ENCODE peak calls at places on chromosomes 12 and 14, in four cellular contexts. M is IMR-90, K is H1, P is mesendoderm. D is an unnamed sample.

GRCh38 chr12:100185361-100185894 is 15.2 kb upstream of the ACTR6 start:
- DNase-seq in M (no peak), K (no peak), P (no peak), D (no peak)

GRCh38 chr14:93536945-93537344 is 106.2 kb downstream of the UNC79 start:
- DNase-seq in M (no peak), K (peak), P (peak), D (no peak)

GRCh38 chr12:120225200-120225558 is 24.3 kb upstream of the RPLP0 start:
- DNase-seq in M (no peak), K (no peak), P (peak), D (no peak)

GRCh38 chr12:70485704-70486103 is 119.6 kb downstream of the KCNMB4 start:
- DNase-seq in M (no peak), K (no peak), P (no peak), D (no peak)

GRCh38 chr12:11978985-11979384 is 91.8 kb upstream of the BCL2L14 start:
- DNase-seq in M (peak), K (no peak), P (no peak), D (no peak)

GRCh38 chr14:44803239-44803905 is 158.4 kb downstream of the KLHL28 start:
- DNase-seq in M (peak), K (no peak), P (peak), D (peak)

GRCh38 chr12:119804011-119804641 is 73.0 kb downstream of the CIT start:
- DNase-seq in M (peak), K (peak), P (peak), D (peak)

GRCh38 chr14:24871302-24871701 is 178.6 kb downstream of the STXBP6 start:
- DNase-seq in M (peak), K (no peak), P (no peak), D (no peak)

GRCh38 chr14:49363926-49364751 is 222.0 kb downstream of the RPS29 start:
- DNase-seq in M (no peak), K (no peak), P (peak), D (no peak)

GRCh38 chr14:20247651-20248246 is 8.7 kb downstream of the OR11H4 start:
- DNase-seq in M (no peak), K (no peak), P (peak), D (no peak)

GRCh38 chr14:52023518-52023917 is 34.2 kb downstream of the RTRAF start:
- DNase-seq in M (peak), K (no peak), P (no peak), D (no peak)

GRCh38 chr12:124460771-124461170 is 106.6 kb downstream of the NCOR2 start:
- DNase-seq in M (no peak), K (no peak), P (no peak), D (no peak)

GRCh38 chr12:58491296-58491695 is 429.0 kb downstream of the LRIG3 start:
- DNase-seq in M (peak), K (no peak), P (no peak), D (no peak)

GRCh38 chr14:36767603-36768281 is 106.1 kb downstream of the PAX9 start:
- DNase-seq in M (no peak), K (no peak), P (peak), D (peak)

GRCh38 chr12:123540899-123541662 is 7.6 kb upstream of the RILPL1 start:
- DNase-seq in M (no peak), K (no peak), P (no peak), D (no peak)

GRCh38 chr12:86331012-86331411 is 74.8 kb upstream of the MGAT4C start:
- DNase-seq in M (no peak), K (no peak), P (no peak), D (no peak)

GRCh38 chr14:50772361-50772760 is 58.6 kb downstream of the NIN start:
- DNase-seq in M (peak), K (no peak), P (no peak), D (no peak)

GRCh38 chr12:10310926-10311705 is 3.4 kb downstream of the KLRD1 start:
- DNase-seq in M (no peak), K (no peak), P (no peak), D (no peak)

GRCh38 chr12:120468846-120469449 is 600 bp downstream of the SRSF9 start:
- DNase-seq in M (peak), K (no peak), P (no peak), D (no peak)

GRCh38 chr12:47750229-47750798 is 8.4 kb downstream of the RAPGEF3 start:
- DNase-seq in M (no peak), K (no peak), P (no peak), D (no peak)

GRCh38 chr12:106436183-106436582 is 78.6 kb downstream of the POLR3B start:
- DNase-seq in M (peak), K (no peak), P (no peak), D (no peak)

GRCh38 chr14:68466491-68466977 is 326.3 kb downstream of the ZFP36L1 start:
- DNase-seq in M (peak), K (no peak), P (no peak), D (peak)

GRCh38 chr12:29563636-29564035 is 66.2 kb upstream of the OVCH1 start:
- DNase-seq in M (no peak), K (no peak), P (no peak), D (no peak)

GRCh38 chr12:33156042-33156441 is 259.5 kb upstream of the PKP2 start:
- DNase-seq in M (no peak), K (no peak), P (no peak), D (no peak)

GRCh38 chr12:26863515-26863914 is 30.5 kb upstream of the ITPR2 start:
- DNase-seq in M (peak), K (no peak), P (no peak), D (no peak)

GRCh38 chr14:105422695-105423487 is 3.3 kb downstream of the MTA1 start:
- DNase-seq in M (no peak), K (no peak), P (no peak), D (no peak)

GRCh38 chr12:106632797-106633450 is 50.1 kb downstream of the RFX4 start:
- DNase-seq in M (no peak), K (no peak), P (peak), D (no peak)

GRCh38 chr14:101259748-101260147 is 301.5 kb upstream of the DIO3 start:
- DNase-seq in M (no peak), K (no peak), P (no peak), D (no peak)

GRCh38 chr14:72740504-72740961 is 153.4 kb downstream of the DPF3 start:
- DNase-seq in M (no peak), K (no peak), P (no peak), D (no peak)

GRCh38 chr14:60738843-60739508 is 4.4 kb downstream of the MNAT1 start:
- DNase-seq in M (no peak), K (no peak), P (no peak), D (no peak)

GRCh38 chr12:25839470-25839869 is 119.0 kb upstream of the RASSF8 start:
- DNase-seq in M (peak), K (no peak), P (no peak), D (no peak)

GRCh38 chr14:103871596-103872480 is 24.5 kb upstream of the PPP1R13B start:
- DNase-seq in M (no peak), K (peak), P (peak), D (no peak)
- H3K9ac ChIP-seq in M (no peak), K (no peak), P (peak), D (no peak)

GRCh38 chr12:6341439-6342139 is at the start of gene TNFRSF1A:
- DNase-seq in M (peak), K (no peak), P (peak), D (peak)

GRCh38 chr12:6338955-6339761 is 2.7 kb downstream of the TNFRSF1A start:
- DNase-seq in M (no peak), K (no peak), P (no peak), D (no peak)

GRCh38 chr12:6340745-6341438 is 984 bp downstream of the TNFRSF1A start:
- DNase-seq in M (no peak), K (no peak), P (no peak), D (peak)

GRCh38 chr12:6343518-6343917 is 1.6 kb upstream of the TNFRSF1A start:
- DNase-seq in M (no peak), K (no peak), P (peak), D (no peak)

DNA sequence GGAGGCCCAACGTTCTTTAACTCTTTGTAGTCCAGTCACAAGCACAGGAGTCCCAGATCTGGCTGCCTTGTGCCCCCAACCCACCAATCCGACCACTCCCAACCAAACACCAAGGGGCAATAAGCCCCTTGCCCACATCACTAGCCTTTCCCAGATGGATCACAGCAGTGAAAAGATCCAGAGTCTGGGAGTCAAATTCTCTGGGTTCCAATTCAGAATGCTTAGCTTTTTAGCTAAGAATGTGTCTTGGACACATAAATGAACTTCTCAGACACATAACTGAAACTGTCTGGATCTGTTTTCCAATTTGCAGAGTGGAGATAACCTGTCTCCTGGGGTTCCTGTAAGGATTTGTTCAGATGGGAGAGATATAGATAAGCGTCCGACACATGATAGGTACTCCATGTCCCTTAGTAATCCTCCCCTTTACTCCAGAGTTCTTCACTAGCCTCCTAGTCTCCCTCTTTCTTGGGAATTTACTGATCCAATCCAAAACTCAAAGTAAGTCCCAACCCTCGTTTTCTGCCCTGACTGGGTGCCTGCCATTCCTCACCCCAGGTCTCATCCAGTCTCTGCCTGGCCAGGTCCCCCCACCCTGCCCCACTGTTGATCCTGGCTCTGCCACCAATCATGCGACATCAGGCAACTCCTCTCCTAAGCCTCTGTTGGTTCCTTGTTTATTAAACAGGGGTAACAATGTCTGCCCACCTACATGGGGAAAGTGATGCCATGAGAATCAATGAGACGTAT is 439 bp upstream of the TNFRSF1A start:
- DNase-seq in M (no peak), K (no peak), P (peak), D (no peak)
- H3K18ac ChIP-seq in M (peak), K (peak), P (peak), D (peak)

GRCh38 chr12:1666685-1667162 is 24.1 kb upstream of the ADIPOR2 start:
- DNase-seq in M (no peak), K (no peak), P (no peak), D (no peak)

GRCh38 chr12:1662761-1663439 is 28.0 kb upstream of the ADIPOR2 start:
- DNase-seq in M (no peak), K (peak), P (peak), D (peak)

GRCh38 chr12:1666215-1666614 is 24.7 kb upstream of the ADIPOR2 start:
- DNase-seq in M (no peak), K (no peak), P (no peak), D (no peak)

GRCh38 chr12:1663440-1664132 is 27.3 kb upstream of the ADIPOR2 start:
- DNase-seq in M (no peak), K (no peak), P (no peak), D (no peak)

DNA sequence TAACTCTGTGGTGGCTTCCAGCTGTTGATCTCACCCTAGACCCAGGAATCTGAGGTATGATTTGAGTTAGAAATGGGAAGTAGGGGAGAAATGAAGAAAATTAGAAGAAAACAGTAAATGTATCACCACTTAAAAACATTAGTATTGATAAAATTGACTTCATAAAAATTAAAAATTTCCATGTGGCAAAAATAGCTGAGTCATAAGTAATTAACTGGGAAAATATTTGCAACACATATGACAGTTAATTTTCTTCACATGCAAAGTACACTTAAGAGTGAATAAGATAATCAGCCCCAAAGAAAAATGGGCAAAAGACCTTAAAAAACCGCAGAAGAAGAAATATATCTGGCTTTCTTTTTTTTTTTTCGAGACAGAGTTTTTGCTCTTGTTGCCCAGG is 25.5 kb upstream of the ADIPOR2 start:
- DNase-seq in M (no peak), K (no peak), P (no peak), D (no peak)
- H3K9ac ChIP-seq in M (no peak), K (no peak), P (no peak), D (no peak)

GRCh38 chr12:227286-227915 is 13.4 kb upstream of the SLC6A12 start:
- DNase-seq in M (no peak), K (peak), P (no peak), D (no peak)

GRCh38 chr12:224330-224729 is 10.4 kb upstream of the SLC6A12 start:
- DNase-seq in M (no peak), K (no peak), P (no peak), D (no peak)

GRCh38 chr12:225012-225411 is 11.1 kb upstream of the SLC6A12 start:
- DNase-seq in M (no peak), K (no peak), P (no peak), D (no peak)

GRCh38 chr12:227923-228845 is 14.2 kb upstream of the SLC6A12 start:
- DNase-seq in M (no peak), K (peak), P (no peak), D (no peak)

DNA sequence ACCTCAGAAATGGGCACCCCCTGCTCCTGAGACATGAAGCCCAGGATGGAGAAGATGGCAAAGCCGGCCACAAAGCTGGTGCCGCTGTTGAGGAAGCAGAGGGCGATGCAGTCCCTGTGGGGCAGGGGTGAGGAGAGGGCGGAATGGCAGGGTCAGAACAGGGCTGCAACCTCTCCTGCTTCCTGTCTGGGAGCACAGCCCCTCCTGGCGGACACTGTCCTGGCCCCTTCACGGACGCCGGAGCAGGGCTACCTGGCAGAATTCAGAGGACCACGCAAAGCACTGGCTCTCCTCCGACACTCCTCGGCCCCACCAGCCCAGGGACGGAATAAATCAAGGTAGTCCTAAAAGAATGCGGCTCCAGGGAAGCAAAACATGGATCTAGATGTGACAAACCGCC is 12.4 kb upstream of the SLC6A12 start:
- DNase-seq in M (no peak), K (no peak), P (peak), D (no peak)
- H3K18ac ChIP-seq in M (no peak), K (no peak), P (no peak), D (no peak)

GRCh38 chr14:89364316-89364715 is 52.7 kb downstream of the FOXN3 start:
- DNase-seq in M (no peak), K (no peak), P (no peak), D (no peak)
- H3K9ac ChIP-seq in M (no peak), K (no peak), P (no peak), D (no peak)

DNA sequence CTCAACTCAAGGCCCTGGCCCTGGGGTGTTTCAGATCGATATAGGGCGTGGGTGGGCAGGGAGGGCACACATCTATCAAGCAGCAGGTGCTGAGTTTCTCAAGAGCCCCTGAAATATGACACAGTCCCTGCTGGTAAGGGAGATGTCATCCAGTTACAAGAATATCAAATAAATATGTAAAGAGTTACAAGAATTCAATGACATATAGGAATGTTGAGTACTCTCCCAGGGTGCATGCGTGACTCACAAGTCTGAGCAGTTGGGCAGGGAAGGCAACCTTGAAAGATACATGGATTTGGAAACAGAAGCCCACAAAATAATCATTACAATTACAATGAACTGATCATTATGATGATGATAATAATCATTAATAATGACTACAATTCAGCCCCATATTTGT is 35.2 kb downstream of the MVK start:
- DNase-seq in M (no peak), K (no peak), P (no peak), D (peak)
- H3K18ac ChIP-seq in M (no peak), K (no peak), P (no peak), D (no peak)

DNA sequence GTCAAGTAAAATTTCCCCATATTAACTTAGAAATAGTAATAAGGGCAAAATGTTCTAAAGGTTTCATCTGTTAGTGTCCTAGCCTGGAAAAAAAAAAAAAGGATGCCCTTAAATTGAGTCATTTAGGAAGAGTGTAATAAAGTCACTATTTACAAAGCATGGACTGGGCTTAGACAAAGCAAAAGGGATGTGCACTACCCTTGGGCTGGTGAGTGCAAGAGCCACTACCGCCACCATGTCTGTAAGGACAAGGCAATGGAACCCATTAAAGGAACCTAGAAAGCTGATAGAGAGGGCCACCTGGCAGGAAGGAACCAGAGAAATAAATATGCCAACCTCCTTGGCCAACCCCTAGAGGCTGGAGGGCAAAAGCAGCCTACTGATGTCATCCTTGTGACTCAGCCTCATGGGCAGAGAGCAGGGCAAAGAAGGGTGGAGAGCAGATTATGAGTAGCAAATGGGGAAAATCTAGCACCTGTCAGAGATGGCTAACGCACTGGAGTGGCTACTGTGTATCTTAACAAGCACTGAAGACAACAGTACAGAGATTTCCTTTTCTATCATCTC is 59.5 kb upstream of the FUT8 start:
- DNase-seq in M (no peak), K (no peak), P (no peak), D (no peak)
- H3K9ac ChIP-seq in M (no peak), K (no peak), P (no peak), D (no peak)